ENCODE peak calls at places on chromosome 19, in four cellular contexts. One of them, this sample, is unnamed.

GRCh38 chr19:18650048-18650435 is 13.2 kb downstream of the KLHL26 start:
- DNase-seq in IMR-90: peak; percentile 61
- DNase-seq in body of pancreas: peak; percentile 30
- DNase-seq in lower leg skin: peak; percentile 48
- DNase-seq in this sample: no peak

GRCh38 chr19:15934332-15935078 is at the start of gene CYP4F11:
- DNase-seq in IMR-90: no peak
- DNase-seq in body of pancreas: peak; percentile 90
- DNase-seq in lower leg skin: peak; percentile 60
- DNase-seq in this sample: peak; percentile 96

GRCh38 chr19:48870048-48870447 is 1.6 kb upstream of the PLEKHA4 start:
- DNase-seq in IMR-90: no peak
- DNase-seq in body of pancreas: no peak
- DNase-seq in lower leg skin: no peak
- DNase-seq in this sample: no peak

GRCh38 chr19:27894906-27895754 is 1317.8 kb downstream of the UQCRFS1 start:
- DNase-seq in IMR-90: no peak
- DNase-seq in body of pancreas: no peak
- DNase-seq in lower leg skin: no peak
- DNase-seq in this sample: no peak

GRCh38 chr19:5686326-5686646 is 3.8 kb upstream of the RPL36 start:
- DNase-seq in IMR-90: no peak
- DNase-seq in body of pancreas: no peak
- DNase-seq in lower leg skin: no peak
- DNase-seq in this sample: no peak

GRCh38 chr19:54042989-54043388 is 20.7 kb downstream of the VSTM1 start:
- DNase-seq in IMR-90: no peak
- DNase-seq in body of pancreas: no peak
- DNase-seq in lower leg skin: no peak
- DNase-seq in this sample: no peak

GRCh38 chr19:39409886-39410619 is 2.4 kb upstream of the PLEKHG2 start:
- DNase-seq in IMR-90: no peak
- DNase-seq in body of pancreas: peak; percentile 63
- DNase-seq in lower leg skin: peak; percentile 76
- DNase-seq in this sample: peak; percentile 76

GRCh38 chr19:39448271-39448670 is 2.9 kb downstream of the SUPT5H start:
- DNase-seq in IMR-90: peak; percentile 51
- DNase-seq in body of pancreas: no peak
- DNase-seq in lower leg skin: no peak
- DNase-seq in this sample: no peak

DNA sequence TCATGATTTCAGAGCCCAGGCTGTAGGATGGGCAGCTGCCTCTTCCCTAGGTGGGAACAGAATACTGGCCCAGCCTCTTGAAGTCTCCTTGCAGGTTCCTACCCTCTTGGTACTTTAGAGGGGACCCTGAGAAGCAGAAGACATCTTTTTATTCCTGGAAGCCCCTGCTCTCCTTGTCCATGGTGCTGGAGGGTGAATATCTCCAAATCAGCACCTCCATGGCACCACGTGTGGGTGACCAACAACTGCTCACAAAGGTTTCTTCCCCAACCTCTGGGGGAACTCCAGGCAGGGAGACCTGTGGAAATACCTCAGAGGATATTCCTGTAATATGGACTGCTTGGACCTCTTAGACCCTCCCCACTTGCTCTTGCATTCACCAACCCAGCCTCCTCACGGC is 48.1 kb upstream of the TSHZ3 start:
- DNase-seq in IMR-90: no peak
- DNase-seq in body of pancreas: no peak
- DNase-seq in lower leg skin: no peak
- DNase-seq in this sample: no peak
- TF ChIP-seq POLR2A in IMR-90: no peak
- TF ChIP-seq POLR2A in body of pancreas: no peak
- TF ChIP-seq POLR2A in lower leg skin: no peak
- TF ChIP-seq POLR2A in this sample: no peak

GRCh38 chr19:7153008-7153407 is 83.5 kb downstream of the ZNF557 start:
- DNase-seq in IMR-90: no peak
- DNase-seq in body of pancreas: no peak
- DNase-seq in lower leg skin: no peak
- DNase-seq in this sample: no peak
- TF ChIP-seq POLR2A in IMR-90: no peak
- TF ChIP-seq POLR2A in body of pancreas: no peak
- TF ChIP-seq POLR2A in lower leg skin: no peak
- TF ChIP-seq POLR2A in this sample: no peak

GRCh38 chr19:32800191-32800590 is 69.4 kb downstream of the SLC7A9 start:
- DNase-seq in IMR-90: no peak
- DNase-seq in body of pancreas: no peak
- DNase-seq in lower leg skin: no peak
- DNase-seq in this sample: no peak

GRCh38 chr19:32798201-32798600 is 71.4 kb downstream of the SLC7A9 start:
- DNase-seq in IMR-90: no peak
- DNase-seq in body of pancreas: no peak
- DNase-seq in lower leg skin: no peak
- DNase-seq in this sample: no peak

GRCh38 chr19:32802840-32803239 is 66.7 kb downstream of the SLC7A9 start:
- DNase-seq in IMR-90: no peak
- DNase-seq in body of pancreas: no peak
- DNase-seq in lower leg skin: no peak
- DNase-seq in this sample: no peak

GRCh38 chr19:32800757-32801156 is 68.8 kb downstream of the SLC7A9 start:
- DNase-seq in IMR-90: no peak
- DNase-seq in body of pancreas: no peak
- DNase-seq in lower leg skin: no peak
- DNase-seq in this sample: no peak
- TF ChIP-seq POLR2A in IMR-90: no peak
- TF ChIP-seq POLR2A in body of pancreas: no peak
- TF ChIP-seq POLR2A in lower leg skin: no peak
- TF ChIP-seq POLR2A in this sample: no peak

GRCh38 chr19:45589768-45590167 is 5.2 kb upstream of the OPA3 start:
- DNase-seq in IMR-90: no peak
- DNase-seq in body of pancreas: no peak
- DNase-seq in lower leg skin: no peak
- DNase-seq in this sample: no peak

GRCh38 chr19:45590300-45591003 is 5.8 kb upstream of the OPA3 start:
- DNase-seq in IMR-90: no peak
- DNase-seq in body of pancreas: no peak
- DNase-seq in lower leg skin: no peak
- DNase-seq in this sample: no peak

GRCh38 chr19:45591004-45591637 is 6.5 kb upstream of the OPA3 start:
- DNase-seq in IMR-90: peak; percentile 35
- DNase-seq in body of pancreas: peak; percentile 69
- DNase-seq in lower leg skin: no peak
- DNase-seq in this sample: peak; percentile 77

GRCh38 chr19:45592366-45592765 is 7.8 kb upstream of the OPA3 start:
- DNase-seq in IMR-90: no peak
- DNase-seq in body of pancreas: no peak
- DNase-seq in lower leg skin: no peak
- DNase-seq in this sample: no peak

DNA sequence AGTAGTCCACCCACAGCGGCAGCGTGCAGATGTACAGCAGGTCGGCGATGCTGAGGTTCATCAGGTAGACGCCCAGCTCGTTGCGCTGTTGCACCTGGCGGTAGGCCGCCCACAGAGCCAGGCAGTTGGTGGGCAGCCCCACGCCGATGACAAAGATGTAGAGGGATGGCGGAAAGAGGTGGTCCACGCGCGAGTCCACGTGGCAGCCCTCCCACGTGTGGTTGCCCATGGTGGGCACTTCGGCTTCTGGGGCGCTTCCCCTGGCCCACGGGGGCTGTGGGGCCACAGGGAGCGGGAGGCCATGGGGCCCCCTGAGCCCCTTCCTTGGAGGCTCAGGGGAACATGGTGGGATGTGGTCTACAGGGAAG is 7.0 kb upstream of the OPA3 start:
- DNase-seq in IMR-90: no peak
- DNase-seq in body of pancreas: no peak
- DNase-seq in lower leg skin: no peak
- DNase-seq in this sample: no peak
- TF ChIP-seq POLR2A in IMR-90: no peak
- TF ChIP-seq POLR2A in body of pancreas: no peak
- TF ChIP-seq POLR2A in lower leg skin: no peak
- TF ChIP-seq POLR2A in this sample: no peak